ENCODE peak calls at places on chromosome 18, in ten cellular contexts. One of them, this sample, is unnamed.

GRCh38 chr18:21391074-21391673 is 149.1 kb downstream of the GREB1L start:
- DNase-seq in fibroblast of lung: peak
- DNase-seq in fibroblast of the aortic adventitia: peak
- DNase-seq in MM.1S: no peak
- DNase-seq in astrocyte of the spinal cord: peak
- DNase-seq in HAP-1: peak
- DNase-seq in coronary artery: no peak
- DNase-seq in left lung: no peak
- DNase-seq in effector memory CD4-positive, alpha-beta T cell: no peak
- DNase-seq in upper lobe of left lung: no peak
- DNase-seq in this sample: no peak

GRCh38 chr18:54787616-54788015 is 40.7 kb upstream of the RAB27B start:
- DNase-seq in effector memory CD4-positive, alpha-beta T cell: no peak
- DNase-seq in MM.1S: no peak
- DNase-seq in left lung: no peak
- DNase-seq in coronary artery: no peak
- DNase-seq in fibroblast of the aortic adventitia: peak
- DNase-seq in fibroblast of lung: peak
- DNase-seq in HAP-1: no peak
- DNase-seq in astrocyte of the spinal cord: peak
- DNase-seq in upper lobe of left lung: no peak
- DNase-seq in this sample: no peak

GRCh38 chr18:45009766-45010165 is 329.1 kb downstream of the SETBP1 start:
- DNase-seq in astrocyte of the spinal cord: peak
- DNase-seq in HAP-1: no peak
- DNase-seq in MM.1S: no peak
- DNase-seq in effector memory CD4-positive, alpha-beta T cell: no peak
- DNase-seq in left lung: no peak
- DNase-seq in fibroblast of the aortic adventitia: no peak
- DNase-seq in upper lobe of left lung: no peak
- DNase-seq in fibroblast of lung: peak
- DNase-seq in coronary artery: no peak
- DNase-seq in this sample: peak

GRCh38 chr18:53534203-53534602 is 690.3 kb downstream of the MBD2 start:
- DNase-seq in effector memory CD4-positive, alpha-beta T cell: no peak
- DNase-seq in astrocyte of the spinal cord: no peak
- DNase-seq in fibroblast of the aortic adventitia: no peak
- DNase-seq in left lung: no peak
- DNase-seq in MM.1S: peak
- DNase-seq in HAP-1: no peak
- DNase-seq in upper lobe of left lung: no peak
- DNase-seq in coronary artery: no peak
- DNase-seq in fibroblast of lung: no peak
- DNase-seq in this sample: no peak

GRCh38 chr18:41113885-41114482 is 841.0 kb upstream of the PIK3C3 start:
- DNase-seq in fibroblast of lung: peak
- DNase-seq in effector memory CD4-positive, alpha-beta T cell: no peak
- DNase-seq in fibroblast of the aortic adventitia: peak
- DNase-seq in astrocyte of the spinal cord: peak
- DNase-seq in coronary artery: no peak
- DNase-seq in HAP-1: no peak
- DNase-seq in MM.1S: no peak
- DNase-seq in left lung: no peak
- DNase-seq in upper lobe of left lung: no peak
- DNase-seq in this sample: no peak

GRCh38 chr18:23189768-23190661 is 54.7 kb downstream of the CABLES1 start:
- DNase-seq in fibroblast of the aortic adventitia: no peak
- DNase-seq in fibroblast of lung: no peak
- DNase-seq in left lung: peak
- DNase-seq in astrocyte of the spinal cord: no peak
- DNase-seq in upper lobe of left lung: peak
- DNase-seq in effector memory CD4-positive, alpha-beta T cell: no peak
- DNase-seq in HAP-1: no peak
- DNase-seq in coronary artery: no peak
- DNase-seq in MM.1S: no peak
- DNase-seq in this sample: no peak

GRCh38 chr18:9708057-9708881 is at the start of gene RAB31:
- DNase-seq in upper lobe of left lung: peak
- DNase-seq in fibroblast of the aortic adventitia: peak
- DNase-seq in left lung: peak
- DNase-seq in coronary artery: peak
- DNase-seq in fibroblast of lung: peak
- DNase-seq in HAP-1: peak
- DNase-seq in astrocyte of the spinal cord: peak
- DNase-seq in MM.1S: peak
- DNase-seq in effector memory CD4-positive, alpha-beta T cell: no peak
- DNase-seq in this sample: no peak

GRCh38 chr18:24227976-24228660 is 89.3 kb downstream of the CABYR start:
- DNase-seq in HAP-1: no peak
- DNase-seq in MM.1S: no peak
- DNase-seq in coronary artery: no peak
- DNase-seq in fibroblast of the aortic adventitia: no peak
- DNase-seq in left lung: no peak
- DNase-seq in upper lobe of left lung: no peak
- DNase-seq in astrocyte of the spinal cord: peak
- DNase-seq in fibroblast of lung: peak
- DNase-seq in effector memory CD4-positive, alpha-beta T cell: no peak
- DNase-seq in this sample: no peak

GRCh38 chr18:41642756-41643155 is 312.3 kb upstream of the PIK3C3 start:
- DNase-seq in astrocyte of the spinal cord: no peak
- DNase-seq in MM.1S: no peak
- DNase-seq in effector memory CD4-positive, alpha-beta T cell: no peak
- DNase-seq in upper lobe of left lung: no peak
- DNase-seq in fibroblast of lung: peak
- DNase-seq in coronary artery: no peak
- DNase-seq in left lung: no peak
- DNase-seq in fibroblast of the aortic adventitia: no peak
- DNase-seq in HAP-1: no peak
- DNase-seq in this sample: no peak

GRCh38 chr18:40868110-40868858 is 1086.8 kb upstream of the PIK3C3 start:
- DNase-seq in left lung: no peak
- DNase-seq in HAP-1: no peak
- DNase-seq in effector memory CD4-positive, alpha-beta T cell: no peak
- DNase-seq in astrocyte of the spinal cord: peak
- DNase-seq in MM.1S: no peak
- DNase-seq in upper lobe of left lung: no peak
- DNase-seq in fibroblast of lung: peak
- DNase-seq in fibroblast of the aortic adventitia: peak
- DNase-seq in coronary artery: no peak
- DNase-seq in this sample: no peak

GRCh38 chr18:32461704-32462272 is 8.9 kb downstream of the GAREM1 start:
- DNase-seq in astrocyte of the spinal cord: peak
- DNase-seq in fibroblast of lung: peak
- DNase-seq in upper lobe of left lung: no peak
- DNase-seq in MM.1S: no peak
- DNase-seq in coronary artery: no peak
- DNase-seq in HAP-1: no peak
- DNase-seq in effector memory CD4-positive, alpha-beta T cell: no peak
- DNase-seq in left lung: no peak
- DNase-seq in fibroblast of the aortic adventitia: no peak
- DNase-seq in this sample: no peak

GRCh38 chr18:54702687-54703086 is 111.6 kb downstream of the DYNAP start:
- DNase-seq in upper lobe of left lung: no peak
- DNase-seq in fibroblast of the aortic adventitia: peak
- DNase-seq in effector memory CD4-positive, alpha-beta T cell: no peak
- DNase-seq in HAP-1: no peak
- DNase-seq in fibroblast of lung: no peak
- DNase-seq in MM.1S: no peak
- DNase-seq in left lung: no peak
- DNase-seq in coronary artery: no peak
- DNase-seq in astrocyte of the spinal cord: no peak
- DNase-seq in this sample: no peak

GRCh38 chr18:36769172-36769571 is 59.6 kb downstream of the TPGS2 start:
- DNase-seq in fibroblast of the aortic adventitia: peak
- DNase-seq in coronary artery: no peak
- DNase-seq in fibroblast of lung: peak
- DNase-seq in HAP-1: no peak
- DNase-seq in MM.1S: no peak
- DNase-seq in effector memory CD4-positive, alpha-beta T cell: no peak
- DNase-seq in upper lobe of left lung: no peak
- DNase-seq in astrocyte of the spinal cord: peak
- DNase-seq in left lung: no peak
- DNase-seq in this sample: no peak

GRCh38 chr18:36769611-36770314 is 59.0 kb downstream of the TPGS2 start:
- DNase-seq in coronary artery: no peak
- DNase-seq in fibroblast of the aortic adventitia: no peak
- DNase-seq in effector memory CD4-positive, alpha-beta T cell: no peak
- DNase-seq in left lung: no peak
- DNase-seq in astrocyte of the spinal cord: no peak
- DNase-seq in HAP-1: peak
- DNase-seq in MM.1S: no peak
- DNase-seq in upper lobe of left lung: no peak
- DNase-seq in fibroblast of lung: no peak
- DNase-seq in this sample: no peak

GRCh38 chr18:36771246-36771645 is 57.6 kb downstream of the TPGS2 start:
- DNase-seq in astrocyte of the spinal cord: no peak
- DNase-seq in effector memory CD4-positive, alpha-beta T cell: no peak
- DNase-seq in HAP-1: no peak
- DNase-seq in MM.1S: peak
- DNase-seq in left lung: no peak
- DNase-seq in fibroblast of lung: no peak
- DNase-seq in coronary artery: no peak
- DNase-seq in fibroblast of the aortic adventitia: no peak
- DNase-seq in upper lobe of left lung: no peak
- DNase-seq in this sample: peak

GRCh38 chr18:36770315-36770946 is 58.4 kb downstream of the TPGS2 start:
- DNase-seq in HAP-1: no peak
- DNase-seq in fibroblast of lung: peak
- DNase-seq in MM.1S: no peak
- DNase-seq in coronary artery: no peak
- DNase-seq in astrocyte of the spinal cord: no peak
- DNase-seq in fibroblast of the aortic adventitia: peak
- DNase-seq in left lung: no peak
- DNase-seq in effector memory CD4-positive, alpha-beta T cell: no peak
- DNase-seq in upper lobe of left lung: no peak
- DNase-seq in this sample: no peak

GRCh38 chr18:36766836-36767235 is 62.0 kb downstream of the TPGS2 start:
- DNase-seq in left lung: no peak
- DNase-seq in coronary artery: no peak
- DNase-seq in effector memory CD4-positive, alpha-beta T cell: no peak
- DNase-seq in HAP-1: no peak
- DNase-seq in upper lobe of left lung: no peak
- DNase-seq in fibroblast of the aortic adventitia: peak
- DNase-seq in MM.1S: no peak
- DNase-seq in fibroblast of lung: peak
- DNase-seq in astrocyte of the spinal cord: no peak
- DNase-seq in this sample: no peak
- H3K4me3 ChIP-seq in left lung: no peak
- H3K4me3 ChIP-seq in coronary artery: no peak
- H3K4me3 ChIP-seq in effector memory CD4-positive, alpha-beta T cell: no peak
- H3K4me3 ChIP-seq in HAP-1: no peak
- H3K4me3 ChIP-seq in upper lobe of left lung: no peak
- H3K4me3 ChIP-seq in fibroblast of the aortic adventitia: no peak
- H3K4me3 ChIP-seq in MM.1S: no peak
- H3K4me3 ChIP-seq in fibroblast of lung: no peak
- H3K4me3 ChIP-seq in astrocyte of the spinal cord: no peak
- H3K4me3 ChIP-seq in this sample: no peak

DNA sequence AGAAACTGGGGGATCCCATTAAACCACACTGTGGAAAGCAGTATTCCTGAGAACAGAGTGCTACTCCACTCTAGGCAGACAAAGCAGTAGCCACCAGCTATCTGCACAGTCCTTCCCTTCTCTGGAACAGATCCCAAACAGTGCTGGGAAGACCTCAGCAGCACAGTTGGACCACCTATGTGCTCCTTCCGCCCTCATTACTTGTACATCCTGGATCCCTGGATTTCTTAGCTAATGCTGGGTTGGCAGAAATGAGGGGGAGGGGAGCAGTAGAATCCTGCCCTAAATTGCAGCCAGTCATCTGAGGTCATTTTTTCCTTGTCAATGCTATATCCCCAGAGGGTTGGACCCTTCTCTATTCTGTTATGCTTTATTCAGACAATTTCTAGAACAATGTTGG is 13.8 kb upstream of the MALT1 start:
- DNase-seq in fibroblast of the aortic adventitia: no peak
- DNase-seq in effector memory CD4-positive, alpha-beta T cell: no peak
- DNase-seq in upper lobe of left lung: no peak
- DNase-seq in MM.1S: no peak
- DNase-seq in astrocyte of the spinal cord: no peak
- DNase-seq in fibroblast of lung: no peak
- DNase-seq in left lung: no peak
- DNase-seq in HAP-1: no peak
- DNase-seq in coronary artery: no peak
- DNase-seq in this sample: no peak
- H3K4me3 ChIP-seq in fibroblast of the aortic adventitia: no peak
- H3K4me3 ChIP-seq in effector memory CD4-positive, alpha-beta T cell: peak
- H3K4me3 ChIP-seq in upper lobe of left lung: no peak
- H3K4me3 ChIP-seq in MM.1S: peak
- H3K4me3 ChIP-seq in astrocyte of the spinal cord: no peak
- H3K4me3 ChIP-seq in fibroblast of lung: no peak
- H3K4me3 ChIP-seq in left lung: no peak
- H3K4me3 ChIP-seq in HAP-1: no peak
- H3K4me3 ChIP-seq in coronary artery: no peak
- H3K4me3 ChIP-seq in this sample: no peak

GRCh38 chr18:7038330-7038846 is 79.2 kb downstream of the LAMA1 start:
- DNase-seq in effector memory CD4-positive, alpha-beta T cell: no peak
- DNase-seq in fibroblast of lung: peak
- DNase-seq in left lung: peak
- DNase-seq in HAP-1: peak
- DNase-seq in fibroblast of the aortic adventitia: peak
- DNase-seq in upper lobe of left lung: peak
- DNase-seq in MM.1S: peak
- DNase-seq in coronary artery: peak
- DNase-seq in astrocyte of the spinal cord: peak
- DNase-seq in this sample: no peak
- H3K4me3 ChIP-seq in effector memory CD4-positive, alpha-beta T cell: no peak
- H3K4me3 ChIP-seq in fibroblast of lung: no peak
- H3K4me3 ChIP-seq in left lung: no peak
- H3K4me3 ChIP-seq in HAP-1: no peak
- H3K4me3 ChIP-seq in fibroblast of the aortic adventitia: no peak
- H3K4me3 ChIP-seq in upper lobe of left lung: no peak
- H3K4me3 ChIP-seq in MM.1S: peak
- H3K4me3 ChIP-seq in coronary artery: peak
- H3K4me3 ChIP-seq in astrocyte of the spinal cord: no peak
- H3K4me3 ChIP-seq in this sample: no peak

GRCh38 chr18:50192903-50193795 is 1.8 kb downstream of the MYO5B start:
- DNase-seq in fibroblast of the aortic adventitia: no peak
- DNase-seq in coronary artery: no peak
- DNase-seq in left lung: no peak
- DNase-seq in fibroblast of lung: no peak
- DNase-seq in MM.1S: no peak
- DNase-seq in upper lobe of left lung: no peak
- DNase-seq in astrocyte of the spinal cord: no peak
- DNase-seq in effector memory CD4-positive, alpha-beta T cell: no peak
- DNase-seq in HAP-1: no peak
- DNase-seq in this sample: no peak
- H3K4me3 ChIP-seq in fibroblast of the aortic adventitia: no peak
- H3K4me3 ChIP-seq in coronary artery: no peak
- H3K4me3 ChIP-seq in left lung: peak
- H3K4me3 ChIP-seq in fibroblast of lung: no peak
- H3K4me3 ChIP-seq in MM.1S: peak
- H3K4me3 ChIP-seq in upper lobe of left lung: no peak
- H3K4me3 ChIP-seq in astrocyte of the spinal cord: no peak
- H3K4me3 ChIP-seq in effector memory CD4-positive, alpha-beta T cell: no peak
- H3K4me3 ChIP-seq in HAP-1: peak
- H3K4me3 ChIP-seq in this sample: no peak